ENCODE peak calls at places on chromosome 17, in five cellular contexts. E, G, U, S and J are unnamed samples. For H3K9me3 and H3K27me3, the result is how much of the 10 kb centered on the place peaks cover.

GRCh38 chr17:38861399-38861843 is 7.9 kb upstream of the RPL23 start:
- DNase-seq in E (no peak), G (no peak), U (no peak), S (no peak), J (no peak)

GRCh38 chr17:58452738-58453137 is 35.4 kb upstream of the RNF43 start:
- DNase-seq in E (no peak), G (no peak), U (no peak), S (peak), J (no peak)

GRCh38 chr17:40554646-40555295 is 10.5 kb downstream of the CCR7 start:
- DNase-seq in E (no peak), G (peak), U (no peak), S (no peak), J (peak)

GRCh38 chr17:59839646-59840328 is 53.0 kb downstream of the TUBD1 start:
- DNase-seq in E (no peak), G (no peak), U (no peak), S (no peak), J (no peak)

GRCh38 chr17:38798614-38799500 is 499 bp downstream of the PIP4K2B start:
- DNase-seq in E (peak), G (peak), U (peak), S (peak), J (peak)

GRCh38 chr17:29733151-29733550 is 110.4 kb upstream of the CORO6 start:
- DNase-seq in E (no peak), G (no peak), U (no peak), S (peak), J (no peak)

GRCh38 chr17:72030067-72030899 is 90.5 kb upstream of the SOX9 start:
- DNase-seq in E (peak), G (no peak), U (no peak), S (peak), J (peak)

GRCh38 chr17:39069114-39069756 is 82.2 kb downstream of the PLXDC1 start:
- DNase-seq in E (no peak), G (no peak), U (peak), S (peak), J (no peak)

GRCh38 chr17:38658741-38659345 is 15.9 kb downstream of the EPOP start:
- DNase-seq in E (no peak), G (peak), U (no peak), S (no peak), J (peak)

GRCh38 chr17:6711681-6712057 is 1.5 kb downstream of the SLC13A5 start:
- DNase-seq in E (no peak), G (no peak), U (no peak), S (no peak), J (no peak)

GRCh38 chr17:55265434-55266021 is 768 bp downstream of the HLF start:
- DNase-seq in E (no peak), G (peak), U (peak), S (no peak), J (peak)

GRCh38 chr17:75641343-75641742 is 8.1 kb downstream of the SMIM5 start:
- DNase-seq in E (no peak), G (no peak), U (no peak), S (no peak), J (no peak)

GRCh38 chr17:38747385-38748328 is 479 bp downstream of the PCGF2 start:
- DNase-seq in E (peak), G (no peak), U (no peak), S (no peak), J (peak)

GRCh38 chr17:44132275-44132821 is 8.9 kb upstream of the HDAC5 start:
- DNase-seq in E (no peak), G (no peak), U (no peak), S (no peak), J (no peak)

GRCh38 chr17:49819651-49820050 is 28.2 kb downstream of the TAC4 start:
- DNase-seq in E (no peak), G (no peak), U (no peak), S (no peak), J (no peak)

GRCh38 chr17:43517615-43518386 is 28.3 kb downstream of the ETV4 start:
- DNase-seq in E (no peak), G (peak), U (no peak), S (peak), J (no peak)

GRCh38 chr17:45451131-45451530 is 18.5 kb upstream of the ARHGAP27 start:
- DNase-seq in E (no peak), G (no peak), U (no peak), S (no peak), J (no peak)

GRCh38 chr17:17567631-17568030 is 23.9 kb downstream of the PEMT start:
- DNase-seq in E (no peak), G (peak), U (no peak), S (peak), J (peak)

GRCh38 chr17:40363480-40363838 is 1.1 kb downstream of the GJD3 start:
- DNase-seq in E (no peak), G (no peak), U (no peak), S (no peak), J (peak)

GRCh38 chr17:8762012-8762411 is 3.7 kb upstream of the SPDYE4 start:
- DNase-seq in E (no peak), G (no peak), U (no peak), S (no peak), J (no peak)

GRCh38 chr17:28718317-28718672 is 627 bp upstream of the RAB34 start:
- DNase-seq in E (no peak), G (no peak), U (no peak), S (no peak), J (no peak)

GRCh38 chr17:29178750-29179231 is 1.4 kb downstream of the MYO18A start:
- DNase-seq in E (peak), G (no peak), U (no peak), S (no peak), J (no peak)

GRCh38 chr17:8140058-8140412 is 12.2 kb downstream of the PER1 start:
- DNase-seq in E (peak), G (peak), U (no peak), S (no peak), J (peak)

GRCh38 chr17:29140051-29140582 is 40.1 kb downstream of the MYO18A start:
- DNase-seq in E (peak), G (peak), U (peak), S (peak), J (peak)

GRCh38 chr17:21397341-21398050 is 21.3 kb downstream of the KCNJ12 start:
- DNase-seq in E (no peak), G (peak), U (no peak), S (peak), J (no peak)

GRCh38 chr17:41351177-41351576 is 549 bp upstream of the KRT33A start:
- DNase-seq in E (no peak), G (no peak), U (no peak), S (no peak), J (no peak)

GRCh38 chr17:14464741-14465140 is 163.9 kb downstream of the HS3ST3B1 start:
- DNase-seq in E (no peak), G (no peak), U (no peak), S (peak), J (no peak)

GRCh38 chr17:45147581-45148182 is 593 bp upstream of the HEXIM1 start:
- DNase-seq in E (peak), G (peak), U (peak), S (peak), J (peak)

GRCh38 chr17:72372185-72372584 is 251.4 kb downstream of the SOX9 start:
- DNase-seq in E (no peak), G (no peak), U (no peak), S (peak), J (no peak)

GRCh38 chr17:45293413-45294211 is 23.2 kb downstream of the MAP3K14 start:
- DNase-seq in E (peak), G (peak), U (no peak), S (peak), J (peak)

GRCh38 chr17:77665833-77666232 is 292.7 kb upstream of the TNRC6C start:
- DNase-seq in E (no peak), G (no peak), U (no peak), S (no peak), J (no peak)
- H3K9me3 ChIP-seq in E (under half), G (under half), U (under half), S (under half), J (under half)

GRCh38 chr17:50834786-50835562 is 412 bp upstream of the WFIKKN2 start:
- DNase-seq in E (no peak), G (peak), U (no peak), S (peak), J (no peak)
- H3K4me3 ChIP-seq in E (peak), G (peak), U (no peak), S (no peak), J (no peak)

GRCh38 chr17:48453447-48453846 is 23.4 kb upstream of the SKAP1 start:
- DNase-seq in E (no peak), G (no peak), U (no peak), S (no peak), J (no peak)
- H3K27me3 ChIP-seq in E (under half), G (half or more), U (under half), S (half or more), J (under half)

GRCh38 chr17:79684132-79684985 is 46.4 kb upstream of the ENPP7 start:
- DNase-seq in E (no peak), G (no peak), U (no peak), S (no peak), J (no peak)

GRCh38 chr17:79683365-79683764 is 47.4 kb upstream of the ENPP7 start:
- DNase-seq in E (no peak), G (no peak), U (no peak), S (no peak), J (no peak)

GRCh38 chr17:79685121-79685520 is 45.6 kb upstream of the ENPP7 start:
- DNase-seq in E (no peak), G (no peak), U (no peak), S (no peak), J (no peak)

GRCh38 chr17:79681628-79682261 is 49.0 kb upstream of the ENPP7 start:
- DNase-seq in E (no peak), G (no peak), U (no peak), S (no peak), J (no peak)

DNA sequence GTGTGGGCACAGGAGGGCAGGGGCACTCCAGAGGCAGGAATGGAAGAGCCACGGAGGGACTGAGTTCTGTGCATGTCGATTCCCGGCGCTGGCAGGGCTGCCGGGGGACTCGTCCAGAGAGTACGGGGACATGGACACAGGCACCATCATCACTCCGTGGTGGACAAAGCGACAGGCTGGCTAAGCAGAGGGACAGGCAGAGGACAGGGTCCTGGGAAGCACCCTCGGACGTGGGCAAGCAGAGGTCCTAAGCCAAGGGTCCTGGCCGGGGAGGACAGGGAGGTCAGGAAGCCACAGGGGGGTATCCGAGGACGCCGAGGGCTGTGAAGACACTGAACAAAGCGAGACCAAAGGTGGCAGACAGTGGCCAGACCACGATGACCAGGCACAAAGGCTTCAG is 44.3 kb upstream of the ENPP7 start:
- DNase-seq in E (no peak), G (no peak), U (no peak), S (no peak), J (no peak)
- H3K9me3 ChIP-seq in E (under half), G (under half), U (under half), S (under half), J (under half)